ENCODE peak calls at places on chromosomes 5 and 9, in four cellular contexts. X is endothelial cell of umbilical vein, E is MM.1S, Y is neuronal stem cell. C is an unnamed sample. For H3K36me3, the result is how much of the 10 kb centered on the place peaks cover.

GRCh38 chr5:107501965-107502691 is 168.6 kb downstream of the EFNA5 start:
- DNase-seq in X (peak), E (no peak), Y (no peak), C (peak)

GRCh38 chr5:66906021-66906420 is 290.6 kb downstream of the CD180 start:
- DNase-seq in X (no peak), E (no peak), Y (no peak), C (no peak)

GRCh38 chr5:140633081-140633471 is at the start of gene CD14:
- DNase-seq in X (no peak), E (no peak), Y (no peak), C (no peak)

GRCh38 chr5:94313188-94313587 is 305.2 kb downstream of the KIAA0825 start:
- DNase-seq in X (no peak), E (no peak), Y (no peak), C (no peak)

GRCh38 chr9:35651964-35652828 is 1.5 kb upstream of the SIT1 start:
- DNase-seq in X (no peak), E (no peak), Y (no peak), C (no peak)

GRCh38 chr9:100492952-100493351 is 20.0 kb downstream of the TMEFF1 start:
- DNase-seq in X (no peak), E (peak), Y (no peak), C (no peak)

GRCh38 chr5:96258692-96259091 is 174.4 kb downstream of the PCSK1 start:
- DNase-seq in X (no peak), E (no peak), Y (no peak), C (no peak)

GRCh38 chr5:172870261-172870806 is 36.3 kb downstream of the ERGIC1 start:
- DNase-seq in X (peak), E (no peak), Y (no peak), C (no peak)

GRCh38 chr9:131015112-131015511 is 6.1 kb downstream of the LAMC3 start:
- DNase-seq in X (no peak), E (no peak), Y (no peak), C (no peak)

GRCh38 chr9:135320331-135320730 is 159.3 kb upstream of the PPP1R26 start:
- DNase-seq in X (no peak), E (no peak), Y (no peak), C (no peak)

GRCh38 chr5:102229685-102230084 is 66.4 kb downstream of the SLCO4C1 start:
- DNase-seq in X (no peak), E (no peak), Y (no peak), C (peak)

GRCh38 chr5:106086352-106086751 is 1584.4 kb downstream of the EFNA5 start:
- DNase-seq in X (no peak), E (no peak), Y (no peak), C (no peak)
- H3K4me2 ChIP-seq in X (no peak), E (no peak), Y (no peak), C (no peak)

DNA sequence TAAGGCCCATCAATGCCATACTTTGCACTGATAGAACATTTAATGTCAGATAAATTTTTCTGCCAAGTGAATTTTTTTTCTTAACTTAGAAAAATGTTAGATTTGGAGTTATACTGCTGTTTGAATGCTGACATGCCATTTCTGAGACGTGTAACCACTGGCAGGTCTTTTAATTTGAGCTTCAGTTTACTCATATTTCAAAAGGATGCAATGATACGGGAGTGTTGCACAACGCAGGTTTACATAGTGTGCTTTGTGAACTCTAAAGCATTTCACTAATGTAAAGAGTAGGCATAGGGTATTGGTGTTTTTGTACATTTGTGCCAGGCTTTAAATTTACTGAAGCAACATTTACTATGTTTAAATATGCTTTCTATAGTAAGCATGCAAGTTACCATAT is 4.2 kb downstream of the ZBTB43 start:
- DNase-seq in X (no peak), E (no peak), Y (no peak), C (no peak)
- H3K36me3 ChIP-seq in X (under half), E (under half), Y (half or more), C (under half)

DNA sequence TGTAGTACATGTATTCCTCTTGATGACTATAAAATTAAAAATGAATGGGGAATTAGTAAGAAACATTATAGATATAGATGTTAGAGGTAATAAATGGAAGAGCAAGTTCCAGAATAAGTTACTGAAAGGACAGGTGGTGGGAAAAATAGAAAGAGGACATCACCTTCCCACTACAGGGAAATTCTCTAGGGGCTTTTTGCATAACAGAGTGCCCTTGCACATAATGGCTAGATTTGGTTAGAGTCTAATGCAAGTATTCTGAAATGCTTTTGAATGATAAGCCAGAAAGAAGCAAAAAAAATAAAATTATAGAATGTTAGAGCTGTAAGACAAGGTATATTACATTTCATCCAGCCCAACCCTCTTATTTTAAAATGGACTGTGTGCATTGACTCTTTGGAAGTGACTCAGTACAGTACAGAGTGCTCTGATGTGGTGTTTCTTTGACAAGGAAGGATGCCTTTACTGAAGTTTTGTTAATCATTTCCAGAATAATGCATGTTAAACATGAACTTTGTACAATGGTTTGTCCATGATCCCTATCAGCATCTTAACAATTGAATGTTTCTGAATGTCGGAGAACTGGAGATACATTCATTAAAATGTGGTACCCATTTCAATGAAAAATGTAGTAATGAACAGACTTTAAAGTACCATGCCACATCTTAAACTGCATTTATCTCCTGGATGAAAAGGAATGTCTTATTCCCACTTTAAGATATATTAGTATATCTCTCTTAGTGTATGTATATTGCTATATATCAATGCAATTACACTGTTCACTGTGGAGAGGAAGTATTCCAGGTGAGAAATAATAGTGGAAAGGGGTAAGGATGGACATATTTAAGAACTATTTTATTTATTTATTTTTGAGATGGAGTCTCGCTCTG is 391.1 kb downstream of the ADGRV1 start:
- DNase-seq in X (no peak), E (no peak), Y (no peak), C (no peak)
- H3K27ac ChIP-seq in X (no peak), E (no peak), Y (no peak), C (no peak)

DNA sequence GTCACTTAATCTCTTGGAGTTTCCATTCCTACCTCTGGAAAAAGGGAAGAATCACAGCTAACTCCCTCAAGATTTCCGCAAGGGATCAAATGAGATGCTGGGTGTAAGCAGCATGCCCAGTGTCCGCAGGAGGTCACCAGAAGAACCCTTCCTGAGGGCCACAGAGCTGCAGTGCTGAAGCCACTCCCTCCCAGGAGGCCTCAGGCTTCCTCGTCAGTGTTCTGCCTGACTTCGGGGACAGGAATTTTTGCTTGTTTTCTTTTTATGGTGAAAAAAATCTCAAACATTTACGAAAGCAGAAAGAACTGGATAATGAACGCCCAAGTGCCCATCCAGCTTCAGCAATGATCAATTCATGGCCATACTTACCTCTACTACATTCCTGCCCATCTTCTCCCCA is 183.0 kb downstream of the CDK5RAP2 start:
- DNase-seq in X (no peak), E (no peak), Y (no peak), C (no peak)
- H3K4me2 ChIP-seq in X (no peak), E (no peak), Y (no peak), C (no peak)

GRCh38 chr9:129860653-129861446 is 25.6 kb downstream of the USP20 start:
- DNase-seq in X (no peak), E (no peak), Y (no peak), C (no peak)
- H3K36me3 ChIP-seq in X (under half), E (under half), Y (half or more), C (under half)